ENCODE peak calls at places on chromosomes 13 and 19, in seven cellular contexts. J is H9, I is astrocyte, V is GM23338, B is hepatocyte, C is HCT116, U is IMR-90. X is an unnamed sample.

GRCh38 chr19:13051581-13052165 is 51.0 kb downstream of the LYL1 start:
- DNase-seq in B (peak), J (peak), C (no peak), U (peak), V (peak), I (no peak), X (peak)

GRCh38 chr13:52137489-52137888 is 8.6 kb upstream of the NEK5 start:
- DNase-seq in U (no peak), B (no peak), I (no peak), J (no peak), V (no peak), C (no peak), X (no peak)

GRCh38 chr13:50320297-50320862 is 305.1 kb downstream of the KCNRG start:
- DNase-seq in C (peak), I (peak), B (peak), V (no peak), U (peak), J (no peak), X (peak)

GRCh38 chr19:6068711-6069110 is 41.6 kb downstream of the RFX2 start:
- DNase-seq in J (no peak), B (no peak), U (no peak), V (no peak), I (no peak), C (no peak), X (no peak)

GRCh38 chr19:35310811-35311465 is 18.0 kb upstream of the CD22 start:
- DNase-seq in U (no peak), J (no peak), B (no peak), I (no peak), V (no peak), C (no peak), X (no peak)

GRCh38 chr19:48926909-48927308 is 6.6 kb upstream of the DHDH start:
- DNase-seq in J (no peak), C (peak), I (peak), U (peak), V (no peak), B (peak), X (no peak)

GRCh38 chr13:98223741-98224140 is 46.7 kb upstream of the RNF113B start:
- DNase-seq in B (no peak), I (no peak), U (no peak), V (no peak), J (no peak), C (no peak), X (no peak)

GRCh38 chr13:97328222-97328790 is 105.7 kb upstream of the RAP2A start:
- DNase-seq in J (peak), V (peak), U (peak), B (no peak), C (no peak), I (peak), X (no peak)

GRCh38 chr13:41064493-41064892 is 3.2 kb downstream of the WBP4 start:
- DNase-seq in I (peak), B (no peak), V (no peak), U (peak), J (no peak), C (no peak), X (no peak)

GRCh38 chr13:25766576-25766975 is 285.2 kb downstream of the SHISA2 start:
- DNase-seq in B (no peak), C (no peak), V (no peak), U (no peak), J (no peak), I (no peak), X (no peak)

GRCh38 chr13:36029171-36029570 is 102.0 kb downstream of the DCLK1 start:
- DNase-seq in C (no peak), J (no peak), U (peak), I (peak), V (no peak), B (no peak), X (no peak)

GRCh38 chr19:7534531-7534980 is 961 bp upstream of the PNPLA6 start:
- DNase-seq in V (peak), U (peak), J (peak), I (peak), C (no peak), B (peak), X (peak)

GRCh38 chr19:19595171-19595701 is 23.3 kb downstream of the PBX4 start:
- DNase-seq in B (no peak), I (no peak), U (peak), C (no peak), J (no peak), V (no peak), X (no peak)

GRCh38 chr13:90447735-90448103 is 899.8 kb upstream of the MIR17HG start:
- DNase-seq in I (peak), V (peak), U (peak), B (no peak), J (no peak), C (peak), X (no peak)

GRCh38 chr19:31378404-31378803 is 29.2 kb upstream of the TSHZ3 start:
- DNase-seq in C (no peak), V (no peak), J (no peak), U (peak), I (peak), B (peak), X (peak)

GRCh38 chr19:40745402-40745780 is 4.9 kb downstream of the ACTMAP start:
- DNase-seq in I (peak), V (no peak), J (no peak), B (no peak), U (peak), C (no peak), X (peak)

GRCh38 chr13:97879646-97880297 is 73.7 kb upstream of the IPO5 start:
- DNase-seq in B (no peak), V (peak), C (peak), U (peak), J (no peak), I (peak), X (no peak)

GRCh38 chr13:70723732-70724131 is 615.5 kb upstream of the KLHL1 start:
- DNase-seq in C (no peak), I (no peak), J (no peak), U (no peak), V (no peak), B (no peak), X (peak)

GRCh38 chr19:39200818-39201145 is 3.3 kb downstream of the SYCN start:
- DNase-seq in J (no peak), U (no peak), C (no peak), I (no peak), V (no peak), B (no peak), X (no peak)

GRCh38 chr19:39196860-39197562 is at the start of gene NCCRP1:
- DNase-seq in V (peak), I (no peak), B (no peak), J (peak), C (no peak), U (no peak), X (no peak)

GRCh38 chr19:39197808-39198207 is 1.0 kb downstream of the NCCRP1 start:
- DNase-seq in B (no peak), U (no peak), J (no peak), V (no peak), C (no peak), I (no peak), X (no peak)

GRCh38 chr19:39200066-39200817 is 3.5 kb downstream of the NCCRP1 start:
- DNase-seq in V (no peak), B (no peak), C (no peak), I (no peak), U (no peak), J (no peak), X (no peak)

DNA sequence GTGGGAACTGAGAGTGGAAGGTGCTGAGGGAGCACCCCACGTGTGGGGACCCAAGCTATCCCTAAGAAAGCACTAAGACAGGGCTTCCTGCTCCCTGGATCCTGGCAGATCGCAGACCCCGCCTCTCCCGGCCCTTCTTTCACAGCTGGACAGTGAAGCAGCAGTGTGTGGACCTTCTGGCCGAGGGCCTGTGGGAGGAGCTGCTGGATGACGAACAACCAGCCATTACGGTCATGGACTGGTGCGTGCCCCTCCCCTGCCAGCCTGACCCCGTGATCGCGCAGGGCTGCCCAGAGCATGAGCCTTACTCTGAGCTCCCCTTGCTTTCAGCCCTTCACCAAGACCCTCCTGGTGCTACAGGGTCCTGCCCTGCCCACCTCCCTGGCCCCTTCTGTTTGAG is 2.3 kb downstream of the NCCRP1 start:
- DNase-seq in V (no peak), J (peak), C (no peak), I (peak), B (no peak), U (peak), X (peak)
- H2AFZ ChIP-seq in V (no peak), J (no peak), C (no peak), I (no peak), B (no peak), U (peak), X (no peak)

GRCh38 chr13:24511019-24511823 is 1.4 kb downstream of the PARP4 start:
- DNase-seq in V (peak), I (peak), B (peak), U (peak), C (peak), J (peak), X (peak)

GRCh38 chr13:24516919-24517318 is 4.3 kb upstream of the PARP4 start:
- DNase-seq in U (no peak), V (no peak), J (no peak), C (no peak), B (no peak), I (no peak), X (no peak)

GRCh38 chr13:24506698-24507335 is 5.8 kb downstream of the PARP4 start:
- DNase-seq in U (no peak), J (no peak), B (no peak), C (no peak), I (no peak), V (peak), X (no peak)

GRCh38 chr13:24512208-24513068 is at the start of gene PARP4:
- DNase-seq in B (peak), U (peak), V (peak), I (peak), C (peak), J (peak), X (peak)

GRCh38 chr13:24511824-24512207 is 762 bp downstream of the PARP4 start:
- DNase-seq in J (no peak), V (no peak), B (no peak), C (no peak), I (no peak), U (no peak), X (no peak)
- H2AFZ ChIP-seq in J (no peak), V (peak), B (peak), C (no peak), I (peak), U (no peak), X (no peak)

GRCh38 chr13:94112227-94112626 is 367.3 kb downstream of the DCT start:
- DNase-seq in I (peak), J (no peak), U (peak), V (no peak), C (no peak), B (no peak), X (peak)

GRCh38 chr13:94119360-94119936 is 360.0 kb downstream of the DCT start:
- DNase-seq in I (no peak), U (no peak), J (no peak), B (peak), V (no peak), C (no peak), X (peak)

GRCh38 chr13:94114166-94114565 is 365.3 kb downstream of the DCT start:
- DNase-seq in V (no peak), C (no peak), I (no peak), J (no peak), U (no peak), B (no peak), X (no peak)

GRCh38 chr13:94112731-94113130 is 366.8 kb downstream of the DCT start:
- DNase-seq in C (no peak), V (no peak), J (no peak), I (no peak), B (no peak), U (no peak), X (no peak)

DNA sequence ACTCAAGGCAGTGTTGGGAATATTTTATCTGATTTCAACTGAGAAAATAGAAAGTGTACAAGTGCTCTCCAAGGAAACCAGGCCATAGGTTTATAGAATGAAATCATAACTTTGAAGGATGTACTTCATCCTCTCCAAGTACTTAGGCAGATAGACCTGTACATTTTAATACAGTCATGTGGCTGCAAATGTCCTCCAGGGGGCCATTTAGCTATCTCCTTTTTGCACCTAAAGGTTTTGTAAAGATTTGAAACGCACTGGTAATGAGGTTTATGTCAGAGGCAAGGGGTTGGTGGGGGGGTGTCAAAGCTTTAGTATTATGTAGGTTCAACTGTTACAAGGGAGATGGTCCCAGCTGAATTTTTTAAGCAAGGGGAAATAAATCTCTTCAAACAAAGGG is 364.4 kb downstream of the DCT start:
- DNase-seq in B (no peak), I (no peak), J (no peak), V (peak), C (no peak), U (no peak), X (no peak)
- H2AFZ ChIP-seq in B (no peak), I (no peak), J (no peak), V (no peak), C (no peak), U (no peak), X (no peak)

DNA sequence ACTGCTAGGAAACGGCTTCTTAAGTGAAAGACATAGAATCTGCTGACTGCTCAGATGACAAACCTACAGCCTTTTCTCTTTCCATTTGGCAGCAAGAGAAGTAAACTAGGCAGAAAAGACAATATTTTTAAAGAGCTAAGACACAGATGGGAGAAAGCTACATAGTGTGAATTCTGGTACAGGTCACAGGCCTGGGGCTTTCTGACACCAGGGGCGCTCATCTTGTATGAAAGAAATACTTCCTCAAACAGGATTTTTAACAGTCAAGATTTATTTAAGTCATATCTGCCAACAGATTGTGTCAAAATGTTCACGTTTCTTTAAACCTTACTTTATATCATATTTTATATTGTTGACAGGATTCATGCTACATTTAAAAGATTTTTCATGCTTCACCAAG is 78.4 kb downstream of the MIPEP start:
- DNase-seq in J (no peak), B (no peak), V (peak), U (no peak), C (no peak), I (no peak), X (no peak)
- H2AFZ ChIP-seq in J (no peak), B (no peak), V (no peak), U (no peak), C (no peak), I (no peak), X (no peak)

X was measured in HepG2.